ENCODE peak calls at places on chromosomes 2 and 18, in four cellular contexts. M, R, B and J are unnamed samples.

GRCh38 chr18:55346961-55347740 is 240.8 kb downstream of the TCF4 start:
- DNase-seq in M (no peak), R (no peak), B (no peak), J (no peak)

GRCh38 chr2:11697103-11697871 is 27.3 kb upstream of the NTSR2 start:
- DNase-seq in M (no peak), R (no peak), B (no peak), J (no peak)

GRCh38 chr2:240919786-240920782 is 13.9 kb downstream of the CROCC2 start:
- DNase-seq in M (no peak), R (peak), B (no peak), J (no peak)

GRCh38 chr18:43596106-43596712 is 318.9 kb upstream of the SYT4 start:
- DNase-seq in M (peak), R (no peak), B (no peak), J (no peak)

GRCh38 chr18:23635283-23636040 is 27.2 kb downstream of the ANKRD29 start:
- DNase-seq in M (no peak), R (no peak), B (no peak), J (no peak)

GRCh38 chr2:84888401-84889276 is 7.8 kb upstream of the TRABD2A start:
- DNase-seq in M (no peak), R (no peak), B (no peak), J (no peak)

GRCh38 chr2:172046080-172046678 is 39.1 kb upstream of the DLX1 start:
- DNase-seq in M (no peak), R (no peak), B (no peak), J (no peak)

GRCh38 chr2:112800881-112801583 is 16.7 kb upstream of the IL1A start:
- DNase-seq in M (no peak), R (no peak), B (no peak), J (no peak)

GRCh38 chr18:7754725-7755181 is 187.6 kb downstream of the PTPRM start:
- DNase-seq in M (no peak), R (no peak), B (no peak), J (no peak)

GRCh38 chr2:134021830-134022524 is 231.9 kb upstream of the MGAT5 start:
- DNase-seq in M (no peak), R (no peak), B (no peak), J (peak)

GRCh38 chr18:75125359-75126331 is 83.3 kb downstream of the PTGR3 start:
- DNase-seq in M (no peak), R (no peak), B (no peak), J (no peak)

GRCh38 chr2:220043155-220043992 is 415.9 kb downstream of the SLC4A3 start:
- DNase-seq in M (no peak), R (no peak), B (no peak), J (no peak)

GRCh38 chr2:2846379-2847130 is 515.5 kb upstream of the MYT1L start:
- DNase-seq in M (no peak), R (no peak), B (no peak), J (no peak)

GRCh38 chr18:55100817-55101457 is 141.7 kb upstream of the CCDC68 start:
- DNase-seq in M (no peak), R (no peak), B (no peak), J (no peak)

GRCh38 chr18:44771957-44772917 is 91.5 kb downstream of the SETBP1 start:
- DNase-seq in M (no peak), R (no peak), B (no peak), J (no peak)

GRCh38 chr2:74041726-74042125 is 57.0 kb downstream of the TET3 start:
- DNase-seq in M (no peak), R (no peak), B (no peak), J (no peak)

GRCh38 chr18:5868218-5868904 is 27.0 kb downstream of the TMEM200C start:
- DNase-seq in M (peak), R (peak), B (no peak), J (no peak)

GRCh38 chr18:9215221-9215933 is 78.8 kb downstream of the ANKRD12 start:
- DNase-seq in M (no peak), R (no peak), B (no peak), J (no peak)

GRCh38 chr18:808086-808485 is 4.0 kb downstream of the YES1 start:
- DNase-seq in M (no peak), R (no peak), B (no peak), J (no peak)

GRCh38 chr2:210287301-210287700 is 27.7 kb downstream of the MYL1 start:
- DNase-seq in M (no peak), R (no peak), B (no peak), J (no peak)

GRCh38 chr2:8421658-8422499 is 260.0 kb upstream of the ID2 start:
- DNase-seq in M (no peak), R (no peak), B (no peak), J (peak)

GRCh38 chr18:28126768-28127167 is 50.2 kb downstream of the CDH2 start:
- DNase-seq in M (no peak), R (no peak), B (no peak), J (no peak)